ENCODE peak calls at places on chromosomes 2 and 18, in eight cellular contexts. I is EH, O is Peyer's patch, W is HT1080, K is NCI-H1436, H is HTR-8/SVneo, P is NCI-H2029, J is endothelial cell. L is an unnamed sample.

GRCh38 chr2:102100371-102101096 is 42.0 kb upstream of the IL1R1 start:
- DNase-seq in I (peak), O (no peak), W (no peak), K (no peak), H (no peak), P (no peak), J (no peak), L (no peak)

GRCh38 chr2:134232868-134233732 is 20.8 kb upstream of the MGAT5 start:
- DNase-seq in I (peak), O (no peak), W (no peak), K (no peak), H (no peak), P (no peak), J (no peak), L (no peak)

GRCh38 chr2:234135750-234136221 is 85.3 kb downstream of the SPP2 start:
- DNase-seq in I (peak), O (peak), W (peak), K (peak), H (peak), P (peak), J (peak), L (peak)

GRCh38 chr2:113711857-113712256 is 44.6 kb downstream of the SLC35F5 start:
- DNase-seq in I (no peak), O (no peak), W (no peak), K (no peak), H (no peak), P (no peak), J (no peak), L (no peak)

GRCh38 chr18:13260114-13260926 is 41.8 kb downstream of the LDLRAD4 start:
- DNase-seq in I (peak), O (no peak), W (peak), K (no peak), H (no peak), P (no peak), J (no peak), L (no peak)

GRCh38 chr2:187302146-187302545 is 145.9 kb downstream of the CALCRL start:
- DNase-seq in I (peak), O (no peak), W (no peak), K (no peak), H (no peak), P (no peak), J (no peak), L (no peak)

GRCh38 chr18:63823516-63824219 is 48.5 kb downstream of the SERPINB7 start:
- DNase-seq in I (peak), O (no peak), W (peak), K (no peak), H (no peak), P (no peak), J (no peak), L (no peak)

GRCh38 chr18:32772580-32773186 is at the start of gene KLHL14:
- DNase-seq in I (no peak), O (peak), W (no peak), K (no peak), H (no peak), P (no peak), J (no peak), L (no peak)

GRCh38 chr2:108447947-108448677 is 894 bp upstream of the GCC2 start:
- DNase-seq in I (no peak), O (no peak), W (no peak), K (no peak), H (no peak), P (no peak), J (no peak), L (no peak)

GRCh38 chr18:62555135-62555534 is 32.3 kb downstream of the ZCCHC2 start:
- DNase-seq in I (peak), O (no peak), W (peak), K (no peak), H (peak), P (no peak), J (no peak), L (no peak)

GRCh38 chr2:150303281-150303680 is 184.2 kb downstream of the RND3 start:
- DNase-seq in I (no peak), O (no peak), W (no peak), K (peak), H (no peak), P (no peak), J (no peak), L (no peak)

GRCh38 chr2:9311488-9311887 is 104.9 kb downstream of the ASAP2 start:
- DNase-seq in I (peak), O (no peak), W (peak), K (no peak), H (peak), P (no peak), J (no peak), L (no peak)

GRCh38 chr2:228657807-228658402 is 476.4 kb upstream of the SPHKAP start:
- DNase-seq in I (peak), O (no peak), W (peak), K (peak), H (no peak), P (peak), J (no peak), L (no peak)

GRCh38 chr2:182541268-182541667 is 114.4 kb upstream of the PDE1A start:
- DNase-seq in I (no peak), O (no peak), W (no peak), K (no peak), H (no peak), P (no peak), J (no peak), L (no peak)

GRCh38 chr18:64165906-64166305 is 17.0 kb upstream of the LINC00305 start:
- DNase-seq in I (no peak), O (no peak), W (peak), K (no peak), H (no peak), P (no peak), J (no peak), L (no peak)

GRCh38 chr2:119958642-119959268 is 54.1 kb upstream of the EPB41L5 start:
- DNase-seq in I (peak), O (no peak), W (no peak), K (no peak), H (no peak), P (no peak), J (no peak), L (no peak)

GRCh38 chr2:229539628-229540027 is 174.7 kb downstream of the DNER start:
- DNase-seq in I (peak), O (no peak), W (peak), K (no peak), H (no peak), P (no peak), J (no peak), L (no peak)

GRCh38 chr2:25494626-25495025 is 152.9 kb upstream of the DNMT3A start:
- DNase-seq in I (peak), O (no peak), W (no peak), K (no peak), H (no peak), P (no peak), J (no peak), L (no peak)

GRCh38 chr2:40432916-40433315 is 19.0 kb downstream of the SLC8A1 start:
- DNase-seq in I (peak), O (no peak), W (no peak), K (no peak), H (no peak), P (no peak), J (no peak), L (no peak)

GRCh38 chr18:51980101-51980500 is 359.9 kb upstream of the DCC start:
- DNase-seq in I (no peak), O (no peak), W (no peak), K (no peak), H (no peak), P (no peak), J (no peak), L (no peak)

GRCh38 chr2:233152541-233152940 is 92.4 kb downstream of the INPP5D start:
- DNase-seq in I (peak), O (no peak), W (no peak), K (no peak), H (no peak), P (peak), J (no peak), L (no peak)

GRCh38 chr2:45771251-45771650 is 119.8 kb downstream of the PRKCE start:
- DNase-seq in I (no peak), O (no peak), W (no peak), K (no peak), H (no peak), P (no peak), J (no peak), L (peak)

GRCh38 chr2:75403991-75404428 is 156.7 kb downstream of the EVA1A start:
- DNase-seq in I (peak), O (no peak), W (peak), K (peak), H (peak), P (peak), J (peak), L (peak)

GRCh38 chr2:166270376-166270775 is 105.4 kb downstream of the SCN9A start:
- DNase-seq in I (no peak), O (no peak), W (no peak), K (no peak), H (no peak), P (no peak), J (no peak), L (no peak)

GRCh38 chr2:7070483-7070882 is 153.3 kb downstream of the RNF144A start:
- DNase-seq in I (no peak), O (no peak), W (no peak), K (no peak), H (no peak), P (no peak), J (no peak), L (no peak)

GRCh38 chr2:206584323-206585116 is 57.8 kb upstream of the FAM237A start:
- DNase-seq in I (no peak), O (no peak), W (no peak), K (no peak), H (no peak), P (no peak), J (no peak), L (no peak)

GRCh38 chr2:109423556-109424359 is 190.0 kb downstream of the SEPTIN10 start:
- DNase-seq in I (no peak), O (no peak), W (no peak), K (no peak), H (no peak), P (no peak), J (no peak), L (no peak)

GRCh38 chr18:51251625-51252024 is 54.1 kb upstream of the MEX3C start:
- DNase-seq in I (no peak), O (peak), W (no peak), K (no peak), H (no peak), P (no peak), J (no peak), L (no peak)

L was measured in HuH-7.5.